ENCODE peak calls at places on chromosomes 12 and 14, in five cellular contexts. K is RWPE2, C is neuronal stem cell, I is left ventricle myocardium inferior, N is heart right ventricle. H is an unnamed sample.

GRCh38 chr14:76339922-76340615 is 35.9 kb upstream of the ESRRB start:
- DNase-seq in K (no peak), C (no peak), I (no peak), N (no peak), H (no peak)

GRCh38 chr12:124515981-124516380 is 51.4 kb downstream of the NCOR2 start:
- DNase-seq in K (no peak), C (no peak), I (no peak), N (peak), H (peak)

GRCh38 chr12:12716151-12716844 is 870 bp upstream of the CDKN1B start:
- DNase-seq in K (no peak), C (no peak), I (no peak), N (no peak), H (no peak)

GRCh38 chr12:121767525-121768016 is 25.9 kb downstream of the RHOF start:
- DNase-seq in K (no peak), C (no peak), I (peak), N (peak), H (peak)

GRCh38 chr14:21256539-21257394 is 12.5 kb downstream of the HNRNPC start:
- DNase-seq in K (no peak), C (no peak), I (no peak), N (no peak), H (no peak)

GRCh38 chr12:5784626-5785130 is 160.4 kb downstream of the ANO2 start:
- DNase-seq in K (no peak), C (no peak), I (no peak), N (no peak), H (no peak)

GRCh38 chr12:111035578-111036301 is 115.4 kb upstream of the MYL2 start:
- DNase-seq in K (peak), C (peak), I (no peak), N (no peak), H (no peak)

GRCh38 chr12:24561882-24562760 is 386.8 kb downstream of the BCAT1 start:
- DNase-seq in K (no peak), C (peak), I (peak), N (peak), H (peak)

GRCh38 chr12:25959069-25959961 is 833 bp downstream of the RASSF8 start:
- DNase-seq in K (no peak), C (no peak), I (peak), N (peak), H (peak)

GRCh38 chr12:124007810-124008570 is 35.0 kb downstream of the ZNF664 start:
- DNase-seq in K (no peak), C (no peak), I (no peak), N (no peak), H (no peak)

GRCh38 chr12:124386059-124386458 is 91.2 kb downstream of the RFLNA start:
- DNase-seq in K (no peak), C (no peak), I (peak), N (peak), H (peak)

GRCh38 chr12:132271755-132272092 is 57.7 kb downstream of the GALNT9 start:
- DNase-seq in K (no peak), C (no peak), I (no peak), N (no peak), H (no peak)

GRCh38 chr14:79580414-79580813 is 630.9 kb downstream of the DIO2 start:
- DNase-seq in K (no peak), C (no peak), I (no peak), N (no peak), H (no peak)

GRCh38 chr14:73810478-73811163 is 41.0 kb upstream of the PTGR2 start:
- DNase-seq in K (no peak), C (no peak), I (no peak), N (no peak), H (no peak)

GRCh38 chr12:75853621-75854020 is 178.0 kb downstream of the PHLDA1 start:
- DNase-seq in K (no peak), C (no peak), I (no peak), N (no peak), H (no peak)

GRCh38 chr12:6700646-6701051 is at the start of gene PIANP:
- DNase-seq in K (no peak), C (peak), I (peak), N (peak), H (no peak)

GRCh38 chr12:41917827-41918445 is 226.7 kb downstream of the GXYLT1 start:
- DNase-seq in K (no peak), C (no peak), I (no peak), N (no peak), H (no peak)

GRCh38 chr14:91847693-91848092 is 19.6 kb downstream of the TC2N start:
- DNase-seq in K (no peak), C (no peak), I (no peak), N (no peak), H (no peak)
- H3K4me3 ChIP-seq in K (no peak), C (no peak), I (no peak), N (no peak), H (no peak)

GRCh38 chr12:32197421-32197820 is 90.8 kb downstream of the BICD1 start:
- DNase-seq in K (no peak), C (no peak), I (no peak), N (no peak), H (no peak)

GRCh38 chr12:32198555-32198954 is 91.9 kb downstream of the BICD1 start:
- DNase-seq in K (no peak), C (no peak), I (no peak), N (no peak), H (no peak)

GRCh38 chr12:32201096-32201495 is 94.4 kb downstream of the BICD1 start:
- DNase-seq in K (no peak), C (no peak), I (no peak), N (no peak), H (no peak)

GRCh38 chr12:32191445-32191844 is 84.8 kb downstream of the BICD1 start:
- DNase-seq in K (no peak), C (no peak), I (no peak), N (no peak), H (no peak)

DNA sequence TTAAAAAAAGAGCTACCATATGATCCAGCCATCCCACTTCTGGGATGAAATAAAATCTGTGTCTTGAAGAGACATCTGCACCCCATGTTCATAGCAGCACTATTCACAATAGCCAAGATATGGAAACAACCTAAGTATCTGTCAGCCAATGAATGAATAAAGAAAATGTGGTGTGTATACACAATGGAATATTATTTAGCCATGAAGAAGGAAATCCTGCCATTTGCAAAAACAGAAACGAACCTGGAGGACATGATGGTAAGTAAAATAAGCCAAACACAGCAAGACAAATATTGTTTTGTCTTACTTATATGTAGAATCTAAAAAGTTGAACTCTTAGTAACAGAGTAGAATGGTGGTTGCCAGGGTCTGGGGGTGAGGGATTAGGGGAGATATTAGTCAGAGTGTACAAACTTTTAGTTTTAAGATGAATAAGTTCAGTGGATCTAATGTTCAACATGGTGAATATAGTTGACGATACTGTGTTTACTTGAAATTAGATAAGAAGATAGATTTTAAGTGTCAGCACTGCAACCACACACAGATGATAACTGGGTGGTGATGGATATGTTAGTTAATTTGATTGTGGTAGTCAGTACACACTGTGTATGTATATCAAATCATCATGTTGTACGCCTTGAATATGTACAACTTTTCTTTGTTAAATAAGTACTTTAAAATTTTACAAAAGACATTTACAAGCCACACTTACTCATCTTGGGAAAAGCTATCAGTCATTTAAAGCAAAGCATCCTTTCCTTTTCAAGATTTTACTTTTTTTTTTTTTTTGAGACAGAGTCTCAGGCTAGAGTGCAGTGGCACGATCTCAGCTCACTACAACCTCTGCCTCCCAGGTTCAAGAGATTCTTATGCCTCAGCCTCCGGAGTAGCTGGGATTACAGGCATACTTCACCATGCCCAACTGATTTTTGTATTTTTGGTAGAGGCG is 89.9 kb downstream of the BICD1 start:
- DNase-seq in K (no peak), C (no peak), I (no peak), N (no peak), H (no peak)
- H3K27ac ChIP-seq in K (peak), C (no peak), I (no peak), N (no peak), H (no peak)

DNA sequence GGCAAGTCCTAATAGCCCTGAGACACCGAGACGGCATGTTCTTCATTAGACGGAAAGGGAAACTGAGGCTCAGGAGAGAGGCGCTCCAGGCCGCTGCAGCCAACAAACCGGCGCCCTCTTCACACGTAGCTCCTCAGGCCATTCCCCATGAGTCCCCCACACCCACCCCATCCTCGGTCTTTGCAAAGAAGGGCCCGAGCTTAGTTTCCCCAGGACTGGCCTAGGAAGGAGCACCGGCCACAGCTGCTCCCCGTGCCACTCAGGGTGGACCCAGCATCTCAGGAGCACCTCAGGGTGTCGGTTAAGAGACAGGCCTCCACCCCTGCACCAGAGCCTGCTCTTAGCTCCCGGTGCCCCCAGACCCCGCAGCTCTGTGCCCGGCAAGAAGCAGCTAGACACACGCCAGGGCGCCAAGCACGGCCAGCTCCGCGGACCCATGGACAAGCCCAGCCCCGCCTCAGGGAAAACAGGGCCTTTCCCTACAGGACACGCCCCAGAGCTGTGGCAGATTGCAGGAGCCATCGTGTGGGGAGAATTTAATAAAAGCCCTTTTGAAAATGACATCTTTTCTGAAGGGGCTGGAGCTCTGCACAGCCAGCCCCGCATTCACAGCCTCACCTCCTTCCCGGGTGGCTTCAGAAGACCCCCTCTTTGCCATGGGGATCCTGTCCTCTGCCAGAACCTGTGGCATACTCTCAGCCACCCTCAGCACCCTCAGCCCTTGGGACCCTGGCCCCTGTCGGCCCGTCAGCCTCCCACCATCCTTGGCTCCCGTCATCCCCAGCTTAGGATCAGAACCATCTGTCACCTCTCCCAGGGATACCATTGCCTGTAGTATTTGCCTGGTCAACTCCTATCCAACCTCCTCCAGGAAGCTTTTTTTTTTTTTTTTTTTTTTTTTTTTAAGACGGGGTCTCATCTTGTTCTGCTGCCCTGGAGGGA is 59.7 kb downstream of the LGMN start:
- DNase-seq in K (peak), C (no peak), I (no peak), N (no peak), H (no peak)
- H3K4me3 ChIP-seq in K (no peak), C (peak), I (peak), N (peak), H (no peak)

DNA sequence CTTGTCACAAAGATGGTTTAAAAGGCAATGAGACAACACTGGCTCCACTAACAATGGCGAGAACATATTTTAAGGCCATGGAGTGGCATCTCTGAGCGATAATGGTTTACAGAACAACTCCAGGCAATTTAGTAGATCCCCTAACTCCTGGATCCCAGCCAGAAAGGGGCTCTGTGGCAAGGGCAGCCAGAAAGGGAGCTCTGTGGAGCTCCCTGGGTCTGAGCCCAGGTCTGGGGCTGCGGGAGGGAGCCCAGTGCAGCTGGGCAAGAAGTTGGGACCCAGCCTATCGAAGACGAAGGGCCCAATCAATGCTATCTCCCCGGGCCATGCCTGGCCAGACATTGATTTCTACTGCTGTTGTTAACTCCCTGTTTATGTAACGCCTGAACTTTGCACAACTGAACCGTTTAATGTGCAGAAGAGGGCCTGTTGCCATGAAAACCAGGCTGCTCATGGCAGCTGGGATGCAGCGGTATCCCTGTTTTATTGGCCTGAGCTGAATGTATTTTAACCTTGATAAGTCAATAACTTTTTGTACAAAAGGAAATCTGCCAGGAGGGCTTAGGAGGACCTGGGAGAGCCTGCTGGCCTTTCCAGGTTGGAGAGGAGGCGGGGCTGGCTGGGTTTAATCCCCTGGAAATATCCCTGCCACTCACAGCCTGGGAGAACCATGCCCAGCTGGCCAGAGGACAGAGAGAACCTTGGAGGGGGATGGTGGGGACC is 6.7 kb upstream of the FAM222A start:
- DNase-seq in K (no peak), C (no peak), I (no peak), N (no peak), H (no peak)
- H3K27ac ChIP-seq in K (no peak), C (peak), I (no peak), N (no peak), H (no peak)

GRCh38 chr12:58648151-58648550 is 272.2 kb downstream of the LRIG3 start:
- DNase-seq in K (no peak), C (no peak), I (no peak), N (no peak), H (no peak)

GRCh38 chr12:58651850-58652249 is 268.5 kb downstream of the LRIG3 start:
- DNase-seq in K (no peak), C (no peak), I (no peak), N (no peak), H (no peak)

GRCh38 chr12:58645946-58646345 is 274.4 kb downstream of the LRIG3 start:
- DNase-seq in K (no peak), C (no peak), I (no peak), N (no peak), H (no peak)

GRCh38 chr12:58647495-58647894 is 272.8 kb downstream of the LRIG3 start:
- DNase-seq in K (no peak), C (no peak), I (no peak), N (no peak), H (no peak)
- H3K4me3 ChIP-seq in K (no peak), C (no peak), I (no peak), N (no peak), H (no peak)

GRCh38 chr12:47067778-47068431 is 11.5 kb upstream of the PCED1B start:
- DNase-seq in K (no peak), C (no peak), I (no peak), N (no peak), H (no peak)
- H3K27ac ChIP-seq in K (no peak), C (no peak), I (no peak), N (no peak), H (no peak)

DNA sequence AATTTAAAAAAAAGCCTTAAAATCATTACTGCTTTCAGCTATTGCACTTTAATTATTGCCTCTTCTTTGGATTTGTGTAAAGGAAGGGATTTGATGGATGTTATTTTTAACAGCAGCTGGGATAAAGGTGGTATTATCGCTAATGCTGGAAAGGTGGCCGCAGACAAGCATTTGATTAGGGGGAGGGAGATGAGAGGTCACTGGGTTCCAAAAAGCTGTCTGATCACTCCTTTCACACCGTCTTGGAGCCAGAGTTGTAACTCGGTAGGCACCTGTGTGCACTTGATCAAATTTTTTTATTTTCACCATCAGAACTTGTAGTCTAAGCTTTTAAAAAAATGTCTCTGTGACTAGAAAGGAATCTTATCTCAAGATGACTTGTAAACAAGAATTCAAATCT is 99.8 kb downstream of the AKAP6 start:
- DNase-seq in K (no peak), C (no peak), I (no peak), N (no peak), H (no peak)
- H3K4me3 ChIP-seq in K (no peak), C (no peak), I (peak), N (peak), H (peak)

DNA sequence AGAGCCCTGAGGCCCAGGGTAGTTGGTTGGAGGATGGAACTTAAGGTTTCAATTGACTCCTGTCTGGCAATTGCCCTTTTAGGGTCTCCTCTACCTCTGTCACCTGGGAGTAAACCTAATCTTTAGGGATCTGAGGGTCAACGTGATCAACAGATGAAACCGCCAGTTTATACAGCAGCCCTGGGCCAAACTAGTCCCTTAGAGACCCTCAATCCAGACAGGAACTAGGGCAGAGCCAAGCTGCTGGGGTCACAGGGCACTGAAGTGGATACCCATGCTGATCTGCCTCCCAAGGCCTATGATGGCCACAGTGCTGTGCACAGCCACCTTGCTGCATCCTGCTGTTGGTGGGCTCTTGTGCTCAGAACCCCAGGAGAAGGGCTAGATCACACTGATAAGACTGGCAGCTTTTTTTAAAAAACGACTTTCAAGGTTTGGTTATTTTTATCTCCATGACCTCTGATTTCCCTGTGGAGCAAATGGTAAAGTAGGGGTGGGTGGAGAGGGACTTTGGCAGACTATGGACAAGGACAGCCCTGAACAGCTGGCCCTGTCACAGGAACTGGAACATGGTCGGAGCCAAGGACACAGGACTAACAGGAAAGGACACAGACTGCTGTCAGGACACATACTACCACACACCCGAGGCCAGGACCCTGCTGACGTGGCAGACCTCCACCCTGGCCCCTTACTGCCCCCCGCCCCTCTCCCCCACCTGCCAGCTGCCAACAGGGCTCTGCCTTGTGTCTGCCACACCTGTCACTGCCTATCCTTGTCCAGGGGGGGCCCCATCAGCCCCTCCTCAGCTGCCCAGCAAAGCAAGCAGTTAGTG is 474 bp downstream of the FITM1 start:
- DNase-seq in K (no peak), C (no peak), I (peak), N (peak), H (peak)
- H3K27ac ChIP-seq in K (no peak), C (no peak), I (peak), N (peak), H (peak)

H was measured in right cardiac atrium.